ENCODE peak calls at places on chromosomes 12 and 14, in nine cellular contexts. E is right cardiac atrium; Z is endothelial cell; T is CD8-positive, alpha-beta T cell; O is stimulated activated CD4-positive, alpha-beta T cell treated with anti-CD3 and anti-CD28 coated beads, TNF-alpha, amount 100 ng/mL, for 1 hour; V is M059J; W is NCI-H1105 treated with DMSO at 0.1 percent for 48 hours; J is cardiac septum; U is ACHN. K is an unnamed sample.

GRCh38 chr14:20468773-20469241 is 399 bp upstream of the PNP start:
- DNase-seq in E (peak), Z (peak), T (no peak), O (no peak), V (peak), W (no peak), J (no peak), U (peak), K (no peak)

GRCh38 chr12:92552412-92553108 is 150.2 kb upstream of the PLEKHG7 start:
- DNase-seq in E (no peak), Z (no peak), T (no peak), O (no peak), V (peak), W (no peak), J (no peak), U (peak), K (no peak)

GRCh38 chr12:14289596-14289995 is 75.9 kb upstream of the ATF7IP start:
- DNase-seq in E (no peak), Z (no peak), T (no peak), O (no peak), V (peak), W (no peak), J (no peak), U (no peak), K (no peak)

GRCh38 chr12:88503344-88503743 is 76.9 kb downstream of the KITLG start:
- DNase-seq in E (no peak), Z (no peak), T (no peak), O (no peak), V (no peak), W (no peak), J (no peak), U (no peak), K (no peak)

GRCh38 chr14:68571928-68572525 is 220.8 kb downstream of the ZFP36L1 start:
- DNase-seq in E (no peak), Z (no peak), T (no peak), O (no peak), V (no peak), W (no peak), J (no peak), U (no peak), K (no peak)

GRCh38 chr12:54983536-54984102 is 943 bp downstream of the TESPA1 start:
- DNase-seq in E (no peak), Z (no peak), T (peak), O (no peak), V (no peak), W (no peak), J (no peak), U (no peak), K (no peak)

GRCh38 chr14:70392676-70393075 is 24.2 kb downstream of the SYNJ2BP start:
- DNase-seq in E (no peak), Z (no peak), T (no peak), O (no peak), V (no peak), W (no peak), J (no peak), U (no peak), K (no peak)

GRCh38 chr14:52848626-52849025 is 57.2 kb upstream of the GNPNAT1 start:
- DNase-seq in E (no peak), Z (no peak), T (no peak), O (no peak), V (no peak), W (no peak), J (no peak), U (no peak), K (no peak)

GRCh38 chr12:29024117-29024516 is 125.0 kb upstream of the FAR2 start:
- DNase-seq in E (no peak), Z (no peak), T (no peak), O (no peak), V (no peak), W (no peak), J (no peak), U (no peak), K (no peak)

GRCh38 chr12:94815450-94815849 is 165.1 kb upstream of the TMCC3 start:
- DNase-seq in E (no peak), Z (no peak), T (no peak), O (no peak), V (no peak), W (no peak), J (no peak), U (no peak), K (no peak)

GRCh38 chr12:43277630-43278267 is 274.3 kb downstream of the ADAMTS20 start:
- DNase-seq in E (no peak), Z (no peak), T (no peak), O (no peak), V (peak), W (no peak), J (no peak), U (no peak), K (no peak)

GRCh38 chr12:67239061-67239460 is 30.1 kb upstream of the CAND1 start:
- DNase-seq in E (no peak), Z (no peak), T (no peak), O (no peak), V (no peak), W (no peak), J (no peak), U (no peak), K (no peak)

GRCh38 chr14:80669416-80669815 is 272.1 kb downstream of the CEP128 start:
- DNase-seq in E (no peak), Z (no peak), T (no peak), O (no peak), V (peak), W (no peak), J (no peak), U (no peak), K (no peak)

GRCh38 chr12:91053951-91054715 is 3.7 kb downstream of the KERA start:
- DNase-seq in E (no peak), Z (no peak), T (no peak), O (no peak), V (peak), W (peak), J (no peak), U (no peak), K (no peak)

GRCh38 chr14:97442363-97442762 is 645.2 kb downstream of the VRK1 start:
- DNase-seq in E (no peak), Z (no peak), T (no peak), O (no peak), V (no peak), W (no peak), J (no peak), U (no peak), K (no peak)

K was measured in D721Med.